ENCODE peak calls at places on chromosomes 5 and 9, in four cellular contexts. One of them, this sample, is unnamed.

GRCh38 chr5:68319316-68320093 is 103.9 kb downstream of the PIK3R1 start:
- DNase-seq in activated T-cell treated with anti-CD3 and anti-CD28 coated beads, Interleukin-2, amount 50 U/mL, for 72 hours: no peak
- DNase-seq in activated CD4-positive, alpha-beta T cell treated with anti-CD3 and anti-CD28 coated beads, Interleukin-2, amount 10 ng/mL, durations not matched to agents 7 days and 5 days: no peak
- DNase-seq in NCI-H1105 treated with DMSO at 0.1 percent for 48 hours: no peak
- DNase-seq in this sample: no peak

GRCh38 chr5:149265559-149265958 is 6.1 kb upstream of the AFAP1L1 start:
- DNase-seq in activated CD4-positive, alpha-beta T cell treated with anti-CD3 and anti-CD28 coated beads, Interleukin-2, amount 10 ng/mL, durations not matched to agents 7 days and 5 days: no peak
- DNase-seq in activated T-cell treated with anti-CD3 and anti-CD28 coated beads, Interleukin-2, amount 50 U/mL, for 72 hours: no peak
- DNase-seq in NCI-H1105 treated with DMSO at 0.1 percent for 48 hours: no peak
- DNase-seq in this sample: peak

GRCh38 chr5:115573133-115573532 is 28.6 kb upstream of the FEM1C start:
- DNase-seq in activated T-cell treated with anti-CD3 and anti-CD28 coated beads, Interleukin-2, amount 50 U/mL, for 72 hours: no peak
- DNase-seq in NCI-H1105 treated with DMSO at 0.1 percent for 48 hours: no peak
- DNase-seq in activated CD4-positive, alpha-beta T cell treated with anti-CD3 and anti-CD28 coated beads, Interleukin-2, amount 10 ng/mL, durations not matched to agents 7 days and 5 days: no peak
- DNase-seq in this sample: no peak

GRCh38 chr5:77138981-77139380 is 51.9 kb upstream of the ZBED3 start:
- DNase-seq in NCI-H1105 treated with DMSO at 0.1 percent for 48 hours: no peak
- DNase-seq in activated CD4-positive, alpha-beta T cell treated with anti-CD3 and anti-CD28 coated beads, Interleukin-2, amount 10 ng/mL, durations not matched to agents 7 days and 5 days: no peak
- DNase-seq in activated T-cell treated with anti-CD3 and anti-CD28 coated beads, Interleukin-2, amount 50 U/mL, for 72 hours: no peak
- DNase-seq in this sample: no peak

GRCh38 chr5:91797581-91797980 is 414.5 kb upstream of the ARRDC3 start:
- DNase-seq in activated CD4-positive, alpha-beta T cell treated with anti-CD3 and anti-CD28 coated beads, Interleukin-2, amount 10 ng/mL, durations not matched to agents 7 days and 5 days: no peak
- DNase-seq in activated T-cell treated with anti-CD3 and anti-CD28 coated beads, Interleukin-2, amount 50 U/mL, for 72 hours: no peak
- DNase-seq in NCI-H1105 treated with DMSO at 0.1 percent for 48 hours: no peak
- DNase-seq in this sample: no peak

GRCh38 chr5:5079871-5080270 is 60.3 kb upstream of the ADAMTS16 start:
- DNase-seq in NCI-H1105 treated with DMSO at 0.1 percent for 48 hours: no peak
- DNase-seq in activated CD4-positive, alpha-beta T cell treated with anti-CD3 and anti-CD28 coated beads, Interleukin-2, amount 10 ng/mL, durations not matched to agents 7 days and 5 days: no peak
- DNase-seq in activated T-cell treated with anti-CD3 and anti-CD28 coated beads, Interleukin-2, amount 50 U/mL, for 72 hours: no peak
- DNase-seq in this sample: no peak

GRCh38 chr9:111482656-111483418 is 1.3 kb downstream of the ECPAS start:
- DNase-seq in activated CD4-positive, alpha-beta T cell treated with anti-CD3 and anti-CD28 coated beads, Interleukin-2, amount 10 ng/mL, durations not matched to agents 7 days and 5 days: peak
- DNase-seq in NCI-H1105 treated with DMSO at 0.1 percent for 48 hours: peak
- DNase-seq in activated T-cell treated with anti-CD3 and anti-CD28 coated beads, Interleukin-2, amount 50 U/mL, for 72 hours: peak
- DNase-seq in this sample: peak

GRCh38 chr5:160534125-160534524 is 112.5 kb downstream of the PTTG1 start:
- DNase-seq in activated CD4-positive, alpha-beta T cell treated with anti-CD3 and anti-CD28 coated beads, Interleukin-2, amount 10 ng/mL, durations not matched to agents 7 days and 5 days: no peak
- DNase-seq in NCI-H1105 treated with DMSO at 0.1 percent for 48 hours: no peak
- DNase-seq in activated T-cell treated with anti-CD3 and anti-CD28 coated beads, Interleukin-2, amount 50 U/mL, for 72 hours: no peak
- DNase-seq in this sample: peak

GRCh38 chr5:146283344-146283761 is 55.3 kb upstream of the POU4F3 start:
- DNase-seq in activated CD4-positive, alpha-beta T cell treated with anti-CD3 and anti-CD28 coated beads, Interleukin-2, amount 10 ng/mL, durations not matched to agents 7 days and 5 days: no peak
- DNase-seq in activated T-cell treated with anti-CD3 and anti-CD28 coated beads, Interleukin-2, amount 50 U/mL, for 72 hours: no peak
- DNase-seq in NCI-H1105 treated with DMSO at 0.1 percent for 48 hours: no peak
- DNase-seq in this sample: no peak

GRCh38 chr5:7717691-7718090 is 133.2 kb downstream of the CFAP90 start:
- DNase-seq in NCI-H1105 treated with DMSO at 0.1 percent for 48 hours: no peak
- DNase-seq in activated T-cell treated with anti-CD3 and anti-CD28 coated beads, Interleukin-2, amount 50 U/mL, for 72 hours: no peak
- DNase-seq in activated CD4-positive, alpha-beta T cell treated with anti-CD3 and anti-CD28 coated beads, Interleukin-2, amount 10 ng/mL, durations not matched to agents 7 days and 5 days: no peak
- DNase-seq in this sample: no peak

GRCh38 chr5:133948721-133949120 is 19.7 kb downstream of the C5orf15 start:
- DNase-seq in NCI-H1105 treated with DMSO at 0.1 percent for 48 hours: no peak
- DNase-seq in activated T-cell treated with anti-CD3 and anti-CD28 coated beads, Interleukin-2, amount 50 U/mL, for 72 hours: no peak
- DNase-seq in activated CD4-positive, alpha-beta T cell treated with anti-CD3 and anti-CD28 coated beads, Interleukin-2, amount 10 ng/mL, durations not matched to agents 7 days and 5 days: no peak
- DNase-seq in this sample: no peak

GRCh38 chr9:116196806-116197205 is 43.2 kb downstream of the PAPPA start:
- DNase-seq in activated T-cell treated with anti-CD3 and anti-CD28 coated beads, Interleukin-2, amount 50 U/mL, for 72 hours: no peak
- DNase-seq in activated CD4-positive, alpha-beta T cell treated with anti-CD3 and anti-CD28 coated beads, Interleukin-2, amount 10 ng/mL, durations not matched to agents 7 days and 5 days: no peak
- DNase-seq in NCI-H1105 treated with DMSO at 0.1 percent for 48 hours: no peak
- DNase-seq in this sample: no peak

GRCh38 chr5:58156977-58157701 is 302.7 kb downstream of the PLK2 start:
- DNase-seq in activated CD4-positive, alpha-beta T cell treated with anti-CD3 and anti-CD28 coated beads, Interleukin-2, amount 10 ng/mL, durations not matched to agents 7 days and 5 days: no peak
- DNase-seq in NCI-H1105 treated with DMSO at 0.1 percent for 48 hours: peak
- DNase-seq in activated T-cell treated with anti-CD3 and anti-CD28 coated beads, Interleukin-2, amount 50 U/mL, for 72 hours: no peak
- DNase-seq in this sample: no peak

GRCh38 chr5:68405784-68406183 is 190.2 kb downstream of the PIK3R1 start:
- DNase-seq in activated T-cell treated with anti-CD3 and anti-CD28 coated beads, Interleukin-2, amount 50 U/mL, for 72 hours: no peak
- DNase-seq in NCI-H1105 treated with DMSO at 0.1 percent for 48 hours: no peak
- DNase-seq in activated CD4-positive, alpha-beta T cell treated with anti-CD3 and anti-CD28 coated beads, Interleukin-2, amount 10 ng/mL, durations not matched to agents 7 days and 5 days: no peak
- DNase-seq in this sample: no peak

GRCh38 chr5:17445185-17445584 is 52.8 kb upstream of the TAF11L2 start:
- DNase-seq in NCI-H1105 treated with DMSO at 0.1 percent for 48 hours: no peak
- DNase-seq in activated CD4-positive, alpha-beta T cell treated with anti-CD3 and anti-CD28 coated beads, Interleukin-2, amount 10 ng/mL, durations not matched to agents 7 days and 5 days: no peak
- DNase-seq in activated T-cell treated with anti-CD3 and anti-CD28 coated beads, Interleukin-2, amount 50 U/mL, for 72 hours: no peak
- DNase-seq in this sample: no peak

GRCh38 chr5:104347119-104347708 is 784.6 kb upstream of the NUDT12 start:
- DNase-seq in activated CD4-positive, alpha-beta T cell treated with anti-CD3 and anti-CD28 coated beads, Interleukin-2, amount 10 ng/mL, durations not matched to agents 7 days and 5 days: no peak
- DNase-seq in NCI-H1105 treated with DMSO at 0.1 percent for 48 hours: peak
- DNase-seq in activated T-cell treated with anti-CD3 and anti-CD28 coated beads, Interleukin-2, amount 50 U/mL, for 72 hours: no peak
- DNase-seq in this sample: no peak

GRCh38 chr5:52658266-52658665 is 129.4 kb upstream of the ITGA1 start:
- DNase-seq in NCI-H1105 treated with DMSO at 0.1 percent for 48 hours: no peak
- DNase-seq in activated CD4-positive, alpha-beta T cell treated with anti-CD3 and anti-CD28 coated beads, Interleukin-2, amount 10 ng/mL, durations not matched to agents 7 days and 5 days: no peak
- DNase-seq in activated T-cell treated with anti-CD3 and anti-CD28 coated beads, Interleukin-2, amount 50 U/mL, for 72 hours: no peak
- DNase-seq in this sample: no peak

GRCh38 chr5:149580808-149581191 is 498 bp upstream of the ARHGEF37 start:
- DNase-seq in NCI-H1105 treated with DMSO at 0.1 percent for 48 hours: no peak
- DNase-seq in activated CD4-positive, alpha-beta T cell treated with anti-CD3 and anti-CD28 coated beads, Interleukin-2, amount 10 ng/mL, durations not matched to agents 7 days and 5 days: no peak
- DNase-seq in activated T-cell treated with anti-CD3 and anti-CD28 coated beads, Interleukin-2, amount 50 U/mL, for 72 hours: no peak
- DNase-seq in this sample: no peak

GRCh38 chr9:133569891-133570651 is 35.6 kb downstream of the ADAMTSL2 start:
- DNase-seq in activated T-cell treated with anti-CD3 and anti-CD28 coated beads, Interleukin-2, amount 50 U/mL, for 72 hours: no peak
- DNase-seq in NCI-H1105 treated with DMSO at 0.1 percent for 48 hours: no peak
- DNase-seq in activated CD4-positive, alpha-beta T cell treated with anti-CD3 and anti-CD28 coated beads, Interleukin-2, amount 10 ng/mL, durations not matched to agents 7 days and 5 days: no peak
- DNase-seq in this sample: no peak

GRCh38 chr9:126150411-126151030 is 176.1 kb upstream of the MVB12B start:
- DNase-seq in activated CD4-positive, alpha-beta T cell treated with anti-CD3 and anti-CD28 coated beads, Interleukin-2, amount 10 ng/mL, durations not matched to agents 7 days and 5 days: no peak
- DNase-seq in NCI-H1105 treated with DMSO at 0.1 percent for 48 hours: no peak
- DNase-seq in activated T-cell treated with anti-CD3 and anti-CD28 coated beads, Interleukin-2, amount 50 U/mL, for 72 hours: no peak
- DNase-seq in this sample: no peak

GRCh38 chr5:58974083-58974482 is 391.2 kb downstream of the RAB3C start:
- DNase-seq in activated CD4-positive, alpha-beta T cell treated with anti-CD3 and anti-CD28 coated beads, Interleukin-2, amount 10 ng/mL, durations not matched to agents 7 days and 5 days: no peak
- DNase-seq in activated T-cell treated with anti-CD3 and anti-CD28 coated beads, Interleukin-2, amount 50 U/mL, for 72 hours: no peak
- DNase-seq in NCI-H1105 treated with DMSO at 0.1 percent for 48 hours: no peak
- DNase-seq in this sample: no peak